ENCODE peak calls at places on chromosome 21, in five cellular contexts. Y is GM12878, V is A549, J is K562, E is HepG2. W is an unnamed sample.
A peak's percentile ranks its signal among the peaks of the same experiment; 100 is the strongest.

GRCh38 chr21:42377211-42377950 is 11.0 kb upstream of the TFF1 start:
- DNase-seq in Y (no peak), V (no peak), J (no peak), E (no peak), W (no peak)

GRCh38 chr21:17828223-17828622 is 9.1 kb upstream of the C21orf91 start:
- DNase-seq in Y (no peak), V (no peak), J (no peak), E (no peak), W (no peak)

GRCh38 chr21:43942201-43942600 is 69.9 kb upstream of the TRAPPC10 start:
- DNase-seq in Y (no peak), V (no peak), J (no peak), E (no peak), W (no peak)

GRCh38 chr21:38531142-38531541 is 32.9 kb upstream of the ERG start:
- DNase-seq in Y (no peak), V (no peak), J (no peak), E (no peak), W (no peak)

GRCh38 chr21:42624095-42624830 is 29.2 kb upstream of the PDE9A start:
- DNase-seq in Y (no peak), V (peak; percentile 15), J (no peak), E (peak; percentile 62), W (no peak)

GRCh38 chr21:38377165-38378093 is 120.6 kb downstream of the KCNJ15 start:
- DNase-seq in Y (no peak), V (no peak), J (no peak), E (no peak), W (no peak)

GRCh38 chr21:25307489-25307888 is 299.8 kb downstream of the MRPL39 start:
- DNase-seq in Y (no peak), V (no peak), J (no peak), E (no peak), W (no peak)

GRCh38 chr21:16634522-16634914 is 878.3 kb upstream of the CXADR start:
- DNase-seq in Y (no peak), V (no peak), J (no peak), E (no peak), W (no peak)

GRCh38 chr21:45507888-45508508 is 34.2 kb downstream of the SLC19A1 start:
- DNase-seq in Y (no peak), V (no peak), J (no peak), E (no peak), W (no peak)

GRCh38 chr21:35207322-35207721 is 158.2 kb upstream of the RUNX1 start:
- DNase-seq in Y (no peak), V (no peak), J (no peak), E (no peak), W (no peak)

GRCh38 chr21:41024341-41025056 is 143.5 kb upstream of the BACE2 start:
- DNase-seq in Y (no peak), V (no peak), J (no peak), E (no peak), W (no peak)

GRCh38 chr21:42414928-42415769 is 11.4 kb downstream of the UBASH3A start:
- DNase-seq in Y (peak; percentile 97), V (peak; percentile 78), J (peak; percentile 62), E (no peak), W (no peak)

GRCh38 chr21:44365251-44365966 is 12.0 kb downstream of the TRPM2 start:
- DNase-seq in Y (no peak), V (no peak), J (no peak), E (no peak), W (no peak)

GRCh38 chr21:34688145-34688544 is 19.4 kb downstream of the CLIC6 start:
- DNase-seq in Y (no peak), V (peak; percentile 18), J (peak; percentile 57), E (no peak), W (no peak)

GRCh38 chr21:38039841-38040240 is 123.6 kb upstream of the KCNJ6 start:
- DNase-seq in Y (no peak), V (peak; percentile 5), J (no peak), E (no peak), W (no peak)

GRCh38 chr21:37257526-37257966 is 9.6 kb downstream of the VPS26C start:
- DNase-seq in Y (no peak), V (peak; percentile 42), J (no peak), E (peak; percentile 57), W (no peak)

GRCh38 chr21:17250651-17251294 is 262.1 kb upstream of the CXADR start:
- DNase-seq in Y (no peak), V (no peak), J (no peak), E (no peak), W (no peak)

GRCh38 chr21:45457832-45458172 is 52.8 kb downstream of the COL18A1 start:
- DNase-seq in Y (no peak), V (no peak), J (no peak), E (no peak), W (no peak)

GRCh38 chr21:38807481-38807880 is 1.8 kb downstream of the ETS2 start:
- DNase-seq in Y (no peak), V (no peak), J (no peak), E (no peak), W (no peak)

GRCh38 chr21:32920474-32920873 is 105.3 kb upstream of the OLIG2 start:
- DNase-seq in Y (no peak), V (no peak), J (no peak), E (no peak), W (no peak)
- TF ChIP-seq KDM1A in Y (no peak), V (no peak), J (no peak), E (no peak), W (no peak)

GRCh38 chr21:29072873-29073221 is 601 bp downstream of the CCT8 start:
- DNase-seq in Y (no peak), V (peak; percentile 7), J (peak; percentile 55), E (peak; percentile 25), W (no peak)
- H3K4me3 ChIP-seq in Y (peak overlapping the region; percentile 91), V (peak overlapping the region; percentile 74), J (peak overlapping the region; percentile 83), E (peak overlapping the region; percentile 95), W (peak overlapping the region; percentile 84)

GRCh38 chr21:18959817-18960216 is 556.2 kb upstream of the TMPRSS15 start:
- DNase-seq in Y (no peak), V (no peak), J (no peak), E (no peak), W (no peak)
- TF ChIP-seq EP300 in Y (no peak), V (no peak), J (no peak), E (no peak), W (no peak)

GRCh38 chr21:46598563-46599250 is 6.2 kb downstream of the S100B start:
- DNase-seq in Y (no peak), V (no peak), J (no peak), E (no peak), W (no peak)

GRCh38 chr21:46600978-46601377 is 3.9 kb downstream of the S100B start:
- DNase-seq in Y (no peak), V (no peak), J (no peak), E (no peak), W (no peak)

GRCh38 chr21:46597896-46598343 is 7.0 kb downstream of the S100B start:
- DNase-seq in Y (no peak), V (no peak), J (peak; percentile 30), E (no peak), W (no peak)

GRCh38 chr21:46600305-46600704 is 4.6 kb downstream of the S100B start:
- DNase-seq in Y (no peak), V (no peak), J (no peak), E (no peak), W (no peak)

GRCh38 chr21:46599251-46599572 is 5.7 kb downstream of the S100B start:
- DNase-seq in Y (no peak), V (peak; percentile 10), J (peak; percentile 67), E (peak; percentile 94), W (no peak)
- TF ChIP-seq KDM1A in Y (no peak), V (no peak), J (no peak), E (peak; percentile 68), W (no peak)

GRCh38 chr21:15063081-15063820 is 1.5 kb downstream of the NRIP1 start:
- DNase-seq in Y (no peak), V (no peak), J (peak; percentile 46), E (peak; percentile 29), W (no peak)

GRCh38 chr21:15061284-15061683 is 3.5 kb downstream of the NRIP1 start:
- DNase-seq in Y (no peak), V (no peak), J (no peak), E (no peak), W (no peak)

GRCh38 chr21:15062566-15062965 is 2.2 kb downstream of the NRIP1 start:
- DNase-seq in Y (no peak), V (peak; percentile 35), J (peak; percentile 20), E (no peak), W (no peak)

GRCh38 chr21:15060776-15061175 is 4.0 kb downstream of the NRIP1 start:
- DNase-seq in Y (no peak), V (no peak), J (peak; percentile 77), E (no peak), W (no peak)

DNA sequence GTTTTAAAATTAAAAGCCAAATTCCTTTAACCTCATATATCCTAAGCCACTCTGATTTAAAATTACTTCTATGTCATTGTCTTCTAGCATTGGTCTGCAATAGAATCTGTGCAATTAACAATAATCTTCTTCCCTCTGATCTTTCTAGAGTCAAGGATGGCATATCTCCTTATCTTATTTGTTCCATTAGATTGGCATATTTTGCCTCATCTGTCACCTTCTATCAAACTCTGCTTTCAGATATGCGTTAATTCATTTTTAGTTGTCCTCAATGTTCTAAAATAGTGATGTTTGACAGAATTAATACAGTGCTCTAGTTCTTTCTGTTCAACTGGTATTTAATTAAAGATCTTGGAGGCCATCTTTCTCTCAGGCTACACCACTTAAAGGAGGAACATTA is 3.1 kb downstream of the NRIP1 start:
- DNase-seq in Y (no peak), V (no peak), J (no peak), E (no peak), W (no peak)
- H3K4me3 ChIP-seq in Y (peak overlapping the region; percentile 83), V (peak overlapping the region; percentile 86), J (peak overlapping the region; percentile 80), E (peak overlapping the region; percentile 92), W (no peak overlapping the region)

DNA sequence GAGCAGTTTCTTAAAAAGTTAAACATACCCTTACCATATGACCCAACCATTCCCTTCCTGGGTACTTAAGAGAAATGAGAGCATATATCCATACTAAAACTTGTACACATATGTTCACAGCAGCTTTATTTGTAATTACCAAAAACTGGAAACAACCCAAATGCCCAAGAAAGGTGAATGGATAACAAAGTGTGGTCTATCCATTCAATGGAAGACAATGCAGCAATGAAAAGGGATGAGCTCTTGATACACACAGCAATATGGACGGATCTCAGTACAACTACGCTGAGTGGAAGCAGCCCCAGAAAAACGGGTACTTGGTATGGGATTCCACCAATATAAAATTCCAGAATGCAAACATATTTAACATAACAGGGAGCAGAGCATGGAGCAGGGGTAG is 112.9 kb upstream of the KRTAP19-8 start:
- DNase-seq in Y (no peak), V (no peak), J (no peak), E (no peak), W (no peak)
- TF ChIP-seq EP300 in Y (no peak), V (no peak), J (no peak), E (no peak), W (no peak)